ENCODE peak calls at places on chromosome 6, in nine cellular contexts. D is iPS DF 6.9, Y is Panc1, X is adipocyte, S is neural progenitor cell, J is suprapubic skin, T is mucosa of descending colon, V is ovary, O is thoracic aorta. U is an unnamed sample.
A peak's percentile ranks its signal among the peaks of the same experiment; 100 is the strongest.

GRCh38 chr6:30613251-30614043 is 3.6 kb downstream of the PPP1R10 start:
- DNase-seq in T (no peak), D (no peak), S (no peak), Y (no peak), J (no peak), O (no peak), X (peak; percentile 37), V (no peak), U (no peak)

GRCh38 chr6:165922309-165922794 is 245.3 kb downstream of the TBXT start:
- DNase-seq in X (no peak), J (no peak), D (no peak), O (no peak), Y (no peak), V (no peak), T (no peak), S (no peak), U (no peak)

GRCh38 chr6:105936972-105937371 is 149.2 kb upstream of the PRDM1 start:
- DNase-seq in D (no peak), O (no peak), T (no peak), Y (no peak), V (no peak), J (no peak), X (no peak), S (no peak), U (no peak)

GRCh38 chr6:148157841-148158240 is 184.8 kb upstream of the SASH1 start:
- DNase-seq in O (no peak), D (no peak), V (no peak), Y (no peak), T (no peak), J (no peak), S (no peak), X (no peak), U (no peak)

GRCh38 chr6:148407372-148407771 is 64.7 kb downstream of the SASH1 start:
- DNase-seq in J (no peak), D (no peak), V (no peak), O (peak; percentile 39), Y (peak; percentile 36), S (no peak), X (peak; percentile 92), T (peak; percentile 22), U (no peak)

GRCh38 chr6:42572523-42572922 is 8.7 kb downstream of the UBR2 start:
- DNase-seq in V (no peak), O (no peak), X (no peak), J (no peak), T (no peak), Y (no peak), D (no peak), S (no peak), U (no peak)

GRCh38 chr6:156279306-156279969 is 497.7 kb upstream of the ARID1B start:
- DNase-seq in J (no peak), X (no peak), S (no peak), O (no peak), T (no peak), V (no peak), Y (no peak), D (no peak), U (no peak)

GRCh38 chr6:89707766-89708165 is 69.2 kb upstream of the LYRM2 start:
- DNase-seq in O (no peak), T (no peak), D (no peak), V (no peak), Y (no peak), S (no peak), J (no peak), X (no peak), U (no peak)

GRCh38 chr6:167113047-167113446 is 9.8 kb upstream of the CCR6 start:
- DNase-seq in D (no peak), J (peak; percentile 20), O (no peak), V (no peak), S (no peak), Y (no peak), T (no peak), X (no peak), U (no peak)

GRCh38 chr6:167115054-167115453 is 7.8 kb upstream of the CCR6 start:
- DNase-seq in X (no peak), D (no peak), T (no peak), O (no peak), Y (no peak), V (no peak), S (no peak), J (no peak), U (no peak)

GRCh38 chr6:167113935-167114910 is 8.7 kb upstream of the CCR6 start:
- DNase-seq in Y (no peak), S (no peak), J (peak; percentile 49), D (no peak), X (no peak), O (no peak), V (no peak), T (no peak), U (no peak)

GRCh38 chr6:167111597-167111996 is 11.3 kb upstream of the CCR6 start:
- DNase-seq in J (peak; percentile 43), T (no peak), V (no peak), X (no peak), D (no peak), O (no peak), S (no peak), Y (no peak), U (no peak)

DNA sequence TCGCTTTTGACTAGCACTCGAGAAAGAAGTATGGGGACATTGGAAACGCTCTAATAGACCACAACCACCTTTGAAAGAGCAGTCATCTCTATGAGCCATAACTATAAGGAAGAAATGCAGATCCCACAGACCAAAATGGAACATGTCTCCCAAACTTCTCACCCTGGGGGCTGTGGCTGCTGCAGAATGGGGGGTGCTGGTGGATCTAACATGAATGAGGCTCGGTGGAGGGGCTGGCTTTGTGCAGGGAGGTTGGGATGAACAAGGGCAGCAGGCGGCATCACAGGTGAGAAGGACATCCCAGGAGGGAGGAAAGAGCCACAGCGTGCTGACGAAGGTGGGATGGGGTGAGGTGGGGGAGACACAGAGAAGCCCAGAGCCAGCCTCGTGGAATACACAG is 10.5 kb upstream of the CCR6 start:
- DNase-seq in J (peak; percentile 62), S (no peak), T (no peak), O (no peak), Y (no peak), V (no peak), D (no peak), X (no peak), U (no peak)
- H3K4me1 ChIP-seq in J (peaks cover 13% of the 10 kb centered on the region), S (peaks cover 4% of the 10 kb centered on the region), T (no peaks in the 10 kb centered on the region), O (no peaks in the 10 kb centered on the region), Y (no peaks in the 10 kb centered on the region), V (peaks cover 4% of the 10 kb centered on the region), D (no peaks in the 10 kb centered on the region), X (no peaks in the 10 kb centered on the region), U (no peaks in the 10 kb centered on the region)

GRCh38 chr6:13538084-13538483 is 36.3 kb upstream of the SIRT5 start:
- DNase-seq in S (no peak), O (no peak), D (no peak), T (no peak), V (no peak), Y (no peak), J (no peak), X (peak; percentile 84), U (no peak)

GRCh38 chr6:13538600-13538999 is 35.8 kb upstream of the SIRT5 start:
- DNase-seq in D (no peak), O (no peak), V (no peak), S (no peak), J (no peak), Y (no peak), X (no peak), T (no peak), U (no peak)

GRCh38 chr6:13537527-13537897 is 36.9 kb upstream of the SIRT5 start:
- DNase-seq in Y (no peak), X (no peak), T (no peak), J (no peak), S (no peak), O (no peak), V (no peak), D (no peak), U (no peak)

GRCh38 chr6:13541496-13541895 is 32.9 kb upstream of the SIRT5 start:
- DNase-seq in V (no peak), S (no peak), D (no peak), J (no peak), Y (no peak), T (no peak), O (no peak), X (no peak), U (no peak)

GRCh38 chr6:13539572-13539971 is 34.8 kb upstream of the SIRT5 start:
- DNase-seq in Y (no peak), S (no peak), V (no peak), D (no peak), T (no peak), X (no peak), J (no peak), O (no peak), U (no peak)
- H3K4me1 ChIP-seq in Y (no peaks in the 10 kb centered on the region), S (no peaks in the 10 kb centered on the region), V (no peaks in the 10 kb centered on the region), D (peaks cover 1% of the 10 kb centered on the region), T (peaks cover 11% of the 10 kb centered on the region), X (peaks cover 10% of the 10 kb centered on the region), J (no peaks in the 10 kb centered on the region), O (no peaks in the 10 kb centered on the region), U (peaks cover 6% of the 10 kb centered on the region)

DNA sequence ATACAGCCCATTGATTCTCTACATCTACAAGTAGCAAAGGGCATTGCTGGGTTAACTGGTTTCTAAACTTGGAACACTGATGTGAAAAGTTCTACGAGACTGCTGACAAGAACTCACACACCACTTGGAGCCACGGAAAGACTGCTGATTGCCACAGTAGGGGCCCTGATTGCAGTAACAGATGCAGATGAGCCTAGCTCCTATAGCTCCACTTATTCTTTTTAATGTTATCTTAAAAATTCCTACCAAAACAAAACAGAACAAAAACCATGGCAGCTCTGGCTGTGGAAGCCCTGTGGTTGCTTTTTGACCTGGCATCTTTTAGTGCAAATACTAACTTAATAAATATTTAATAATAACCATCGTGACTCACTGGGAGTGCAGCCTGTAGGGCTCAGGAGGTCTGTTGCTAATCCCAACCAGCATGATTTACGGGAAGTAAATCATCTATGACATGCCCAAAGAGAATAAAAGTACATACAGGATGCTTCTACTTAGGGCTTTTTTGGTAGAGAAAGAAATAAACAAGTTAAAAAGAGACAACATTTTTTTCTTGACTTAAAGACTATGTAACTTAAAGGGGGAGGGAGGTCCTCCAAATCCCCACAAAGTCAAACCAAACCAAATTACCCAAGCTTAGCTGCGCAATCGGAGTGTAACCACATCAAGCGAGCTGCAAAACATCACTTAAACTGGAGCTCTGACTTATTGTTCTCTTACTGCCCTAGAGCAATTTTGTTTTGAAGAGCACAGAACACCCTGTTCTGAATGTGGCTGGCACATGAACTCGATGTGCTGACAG is 87.2 kb downstream of the FKBP5 start:
- DNase-seq in J (no peak), O (no peak), V (peak; percentile 15), S (peak; percentile 8), X (peak; percentile 90), Y (no peak), T (peak; percentile 35), D (no peak), U (no peak)
- H3K4me1 ChIP-seq in J (peaks cover 97% of the 10 kb centered on the region), O (peaks cover 77% of the 10 kb centered on the region), V (peaks cover 28% of the 10 kb centered on the region), S (peaks cover 20% of the 10 kb centered on the region), X (peaks cover 76% of the 10 kb centered on the region), Y (peaks cover 3% of the 10 kb centered on the region), T (peaks cover 11% of the 10 kb centered on the region), D (peaks cover 4% of the 10 kb centered on the region), U (peaks cover 70% of the 10 kb centered on the region)

DNA sequence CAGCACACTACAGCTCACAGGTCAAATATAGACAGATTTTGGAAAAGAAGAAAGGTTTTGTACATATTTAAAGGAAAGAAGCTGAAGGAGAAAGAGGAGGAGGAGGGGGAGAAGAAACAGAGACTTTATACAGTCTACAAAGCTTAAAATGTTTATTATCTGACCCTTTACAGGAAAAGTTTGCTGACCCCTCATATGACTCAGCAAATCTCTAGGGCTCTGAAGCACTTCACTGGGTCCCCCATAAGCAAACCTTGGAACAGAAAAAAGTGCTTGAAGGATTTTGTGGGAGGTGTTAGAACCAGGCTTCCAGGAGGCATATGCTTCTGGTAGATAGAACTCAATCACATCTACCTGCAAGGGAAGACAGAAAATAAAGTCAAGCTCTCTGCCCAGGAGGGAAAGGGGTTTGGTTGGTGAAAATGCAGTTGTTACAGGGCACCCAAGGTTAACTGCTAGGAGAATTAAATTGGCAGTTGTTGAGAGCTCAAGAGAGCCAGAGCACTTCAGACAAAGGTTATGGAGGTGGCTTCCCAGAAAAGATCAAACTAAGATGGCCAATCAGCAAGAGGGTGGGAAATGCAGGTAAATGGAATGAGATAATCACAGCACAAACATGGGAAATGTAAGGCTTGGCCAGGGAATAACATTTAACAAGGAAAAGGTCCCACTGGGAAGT is 207.4 kb upstream of the SGK1 start:
- DNase-seq in Y (no peak), D (no peak), J (no peak), V (no peak), O (no peak), S (no peak), X (no peak), T (no peak), U (no peak)
- H3K4me1 ChIP-seq in Y (no peaks in the 10 kb centered on the region), D (no peaks in the 10 kb centered on the region), J (peaks cover 18% of the 10 kb centered on the region), V (peaks cover 3% of the 10 kb centered on the region), O (no peaks in the 10 kb centered on the region), S (no peaks in the 10 kb centered on the region), X (peaks cover 11% of the 10 kb centered on the region), T (no peaks in the 10 kb centered on the region), U (peaks cover 12% of the 10 kb centered on the region)

U was measured in upper lobe of right lung.